ENCODE peak calls at places on chromosome 18, in eight cellular contexts. M, C, P, L, X, N, U and T are unnamed samples.

GRCh38 chr18:77131100-77131651 is 1.4 kb downstream of the MBP start:
- DNase-seq in U (no peak), P (no peak), X (no peak), C (no peak), N (peak), M (peak), L (no peak), T (no peak)

GRCh38 chr18:70464343-70465114 is 175.7 kb downstream of the SOCS6 start:
- DNase-seq in L (peak), M (peak), C (peak), N (peak), X (peak), P (peak), U (peak), T (no peak)

GRCh38 chr18:78596794-78597193 is 382.8 kb upstream of the SALL3 start:
- DNase-seq in X (no peak), M (no peak), P (no peak), L (peak), C (no peak), N (no peak), U (no peak), T (no peak)

GRCh38 chr18:1438458-1438910 is 533.8 kb downstream of the ADCYAP1 start:
- DNase-seq in L (no peak), P (no peak), M (peak), N (no peak), X (no peak), U (no peak), C (no peak), T (no peak)

GRCh38 chr18:44265437-44265836 is 415.3 kb upstream of the SETBP1 start:
- DNase-seq in M (no peak), L (no peak), C (no peak), N (no peak), U (no peak), X (no peak), P (no peak), T (no peak)

GRCh38 chr18:44579028-44579692 is 101.5 kb upstream of the SETBP1 start:
- DNase-seq in X (no peak), N (no peak), P (no peak), M (peak), L (no peak), U (peak), C (no peak), T (no peak)

GRCh38 chr18:54882318-54882717 is 54.0 kb downstream of the RAB27B start:
- DNase-seq in P (no peak), L (no peak), U (no peak), X (no peak), N (no peak), M (no peak), C (no peak), T (no peak)

GRCh38 chr18:25282922-25283703 is 68.9 kb downstream of the ZNF521 start:
- DNase-seq in C (no peak), P (no peak), U (peak), X (no peak), N (no peak), M (no peak), L (no peak), T (no peak)

GRCh38 chr18:10687161-10687925 is 161.5 kb downstream of the NAPG start:
- DNase-seq in C (no peak), X (no peak), M (no peak), P (no peak), N (no peak), U (no peak), L (peak), T (peak)

GRCh38 chr18:49127606-49128190 is 176.9 kb upstream of the SMAD7 start:
- DNase-seq in L (no peak), C (no peak), U (no peak), M (no peak), N (no peak), X (no peak), P (no peak), T (no peak)

GRCh38 chr18:49691177-49691608 is 122.1 kb downstream of the ACAA2 start:
- DNase-seq in M (peak), N (no peak), L (peak), X (no peak), P (no peak), U (no peak), C (peak), T (peak)

GRCh38 chr18:48779462-48779861 is 171.3 kb downstream of the SMAD7 start:
- DNase-seq in M (no peak), L (no peak), X (no peak), N (no peak), U (no peak), P (no peak), C (no peak), T (no peak)

GRCh38 chr18:75830848-75831247 is 403.3 kb upstream of the SMIM21 start:
- DNase-seq in X (no peak), P (no peak), U (no peak), N (no peak), C (no peak), L (no peak), M (no peak), T (no peak)

GRCh38 chr18:46152808-46153617 is 48.8 kb downstream of the HAUS1 start:
- DNase-seq in X (no peak), M (peak), P (peak), U (peak), C (no peak), L (peak), N (no peak), T (peak)

GRCh38 chr18:3703732-3704176 is 253.8 kb downstream of the TGIF1 start:
- DNase-seq in M (peak), U (peak), N (peak), P (no peak), C (peak), X (peak), L (peak), T (no peak)

GRCh38 chr18:67007085-67007484 is 403.2 kb upstream of the CDH19 start:
- DNase-seq in X (no peak), P (no peak), N (no peak), M (no peak), C (no peak), L (no peak), U (no peak), T (no peak)

DNA sequence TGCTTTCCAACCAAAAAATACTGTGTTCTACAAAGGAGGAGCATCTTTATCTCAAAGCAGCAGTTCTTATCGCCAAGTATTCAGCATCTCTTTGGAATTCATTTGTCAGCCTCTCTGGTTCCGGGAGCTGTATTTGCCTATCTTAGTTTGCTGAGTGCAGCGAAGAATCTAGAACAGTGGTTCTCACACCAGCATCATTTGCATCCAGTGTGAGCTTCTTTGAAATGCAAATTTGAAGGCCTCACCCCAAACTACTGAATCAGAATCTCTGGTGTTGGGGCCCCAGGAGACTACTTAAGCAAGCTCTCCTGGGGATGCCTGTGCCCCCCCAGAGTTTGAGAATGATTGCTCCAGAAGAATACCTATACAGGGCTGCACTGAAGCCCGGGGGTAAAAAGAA is 1.5 kb upstream of the PTPN2 start:
- DNase-seq in U (no peak), X (no peak), L (no peak), C (no peak), M (no peak), P (no peak), N (no peak), T (no peak)
- H3K27ac ChIP-seq in U (no peak), X (no peak), L (no peak), C (no peak), M (no peak), P (no peak), N (no peak), T (no peak)

GRCh38 chr18:23225518-23225917 is 90.2 kb downstream of the CABLES1 start:
- DNase-seq in L (no peak), N (no peak), U (no peak), C (peak), X (peak), P (no peak), M (peak), T (no peak)
- H3K27ac ChIP-seq in L (no peak), N (no peak), U (no peak), C (peak), X (peak), P (peak), M (peak), T (no peak)

GRCh38 chr18:13629841-13630747 is 96.3 kb downstream of the FAM210A start:
- DNase-seq in P (no peak), U (peak), M (peak), C (peak), N (peak), L (peak), X (peak), T (no peak)
- H3K27ac ChIP-seq in P (peak), U (no peak), M (no peak), C (no peak), N (no peak), L (no peak), X (no peak), T (no peak)

GRCh38 chr18:58967643-58968291 is 103.1 kb downstream of the ZNF532 start:
- DNase-seq in N (no peak), U (no peak), M (no peak), X (no peak), C (peak), L (no peak), P (no peak), T (no peak)
- H3K27ac ChIP-seq in N (no peak), U (peak), M (no peak), X (peak), C (no peak), L (no peak), P (no peak), T (no peak)

DNA sequence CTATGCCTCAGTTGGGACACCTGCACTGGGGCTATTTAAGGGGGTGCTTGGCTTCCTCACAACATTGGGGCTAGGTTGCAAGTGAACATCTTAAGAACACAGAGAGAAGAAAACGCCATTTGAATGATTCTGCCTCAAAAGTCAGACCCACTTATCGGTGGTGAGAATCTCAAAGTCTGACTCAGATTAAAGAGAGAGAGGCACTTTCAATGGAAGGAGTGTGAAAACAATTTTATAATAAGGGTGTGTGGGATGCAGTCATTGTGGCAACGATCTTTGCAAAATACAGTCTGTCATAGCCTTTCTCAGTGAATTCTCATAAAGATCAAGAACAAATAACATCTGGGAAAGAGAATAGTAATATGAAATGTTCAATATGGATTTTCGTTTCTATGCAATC is 41.8 kb downstream of the CCDC102B start:
- DNase-seq in N (no peak), M (no peak), X (no peak), C (no peak), P (no peak), L (no peak), U (no peak), T (no peak)
- H3K27ac ChIP-seq in N (no peak), M (peak), X (no peak), C (no peak), P (no peak), L (no peak), U (no peak), T (no peak)

GRCh38 chr18:33600846-33601245 is 22.8 kb downstream of the ASXL3 start:
- DNase-seq in L (no peak), C (no peak), U (no peak), X (no peak), P (no peak), N (no peak), M (no peak), T (no peak)

GRCh38 chr18:33593261-33593660 is 15.2 kb downstream of the ASXL3 start:
- DNase-seq in U (no peak), P (no peak), M (no peak), C (no peak), X (no peak), L (no peak), N (no peak), T (no peak)

GRCh38 chr18:33594799-33595198 is 16.8 kb downstream of the ASXL3 start:
- DNase-seq in U (no peak), C (no peak), L (no peak), N (no peak), M (peak), P (no peak), X (no peak), T (no peak)

DNA sequence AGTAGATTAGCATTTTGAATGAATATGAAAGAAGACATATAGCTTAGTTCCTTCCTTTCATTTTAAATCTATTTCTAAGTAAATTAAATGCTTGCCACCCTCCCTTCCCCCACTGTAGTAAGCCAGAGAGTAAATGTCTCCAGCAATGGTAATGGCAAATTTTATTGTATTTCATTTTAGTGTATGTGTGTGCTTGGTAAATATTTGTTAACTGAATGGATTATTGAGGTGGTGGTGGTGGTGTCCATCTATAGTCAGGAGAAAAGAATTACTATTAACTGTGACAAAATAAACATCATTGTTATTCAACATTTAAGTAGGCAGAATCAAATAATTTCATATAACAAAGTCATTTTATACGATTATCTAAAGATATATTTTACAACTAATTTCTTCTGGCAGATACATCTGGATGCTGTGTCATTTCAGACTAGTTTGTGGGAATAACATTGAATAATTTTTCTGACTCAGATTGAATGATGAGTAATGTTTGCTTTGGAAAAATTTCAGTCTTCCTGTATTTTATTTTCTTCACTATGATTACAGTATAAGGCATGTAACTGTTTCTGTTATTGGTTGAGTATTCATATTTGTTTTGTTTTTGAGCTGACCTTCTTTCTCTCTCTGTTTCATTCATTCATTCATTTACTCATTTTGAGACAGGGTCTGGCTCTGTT is 18.3 kb downstream of the ASXL3 start:
- DNase-seq in M (peak), L (peak), P (no peak), N (no peak), U (no peak), C (peak), X (no peak), T (no peak)
- H3K27ac ChIP-seq in M (peak), L (no peak), P (no peak), N (no peak), U (no peak), C (peak), X (peak), T (peak)

DNA sequence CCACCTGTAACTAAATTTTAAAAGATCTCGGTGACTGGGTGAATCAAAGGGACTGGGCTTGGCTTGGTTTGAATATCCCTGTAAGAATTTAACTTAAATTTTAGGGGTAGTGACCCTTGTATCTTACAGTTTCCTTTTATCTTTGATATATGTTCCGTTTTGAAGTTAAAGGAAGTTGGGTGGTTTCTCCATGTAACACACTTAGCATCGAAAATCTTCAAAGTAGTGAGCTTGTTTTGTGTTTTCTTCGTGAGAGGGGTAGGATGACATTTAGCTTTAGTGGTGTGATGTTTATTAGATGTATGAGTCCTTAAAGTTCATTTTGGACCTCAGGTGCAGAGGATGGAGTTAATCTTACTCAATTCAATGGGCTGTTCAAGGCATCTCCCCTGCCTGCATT is 1.6 kb downstream of the WDR7 start:
- DNase-seq in X (no peak), P (no peak), C (no peak), L (no peak), M (no peak), U (no peak), N (no peak), T (no peak)
- H3K27ac ChIP-seq in X (no peak), P (no peak), C (no peak), L (no peak), M (no peak), U (no peak), N (peak), T (no peak)

DNA sequence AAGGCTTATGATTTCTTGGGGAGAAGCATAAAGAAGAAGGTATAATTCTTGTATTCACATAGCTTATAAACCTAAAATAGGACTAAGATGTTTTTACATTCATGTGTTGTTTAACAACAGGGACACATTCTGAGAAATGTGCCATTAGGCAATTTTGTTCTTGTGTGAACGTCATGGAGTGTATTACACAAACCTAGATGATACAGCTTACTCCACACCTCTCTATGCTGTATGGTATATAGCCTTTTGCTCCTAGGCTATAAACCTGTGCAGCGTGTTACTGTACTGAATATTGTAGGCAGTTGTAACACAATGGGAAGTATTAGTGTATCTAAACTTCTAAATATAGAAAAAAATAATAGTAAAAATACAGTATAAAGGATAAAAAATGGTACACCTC is 92.1 kb downstream of the PHLPP1 start:
- DNase-seq in N (no peak), X (no peak), P (no peak), L (no peak), C (no peak), U (no peak), M (no peak), T (no peak)
- H3K27ac ChIP-seq in N (no peak), X (no peak), P (no peak), L (no peak), C (no peak), U (no peak), M (no peak), T (no peak)

GRCh38 chr18:58408665-58409064 is 220.2 kb downstream of the ALPK2 start:
- DNase-seq in P (no peak), N (no peak), L (no peak), U (no peak), M (no peak), X (no peak), C (no peak), T (no peak)
- H3K27ac ChIP-seq in P (no peak), N (no peak), L (no peak), U (no peak), M (no peak), X (no peak), C (no peak), T (no peak)